ENCODE peak calls at places on chromosomes 4 and X, in eight cellular contexts. U is neural progenitor cell; F is HEK293T; R is stimulated activated CD4-positive, alpha-beta T cell treated with anti-CD3 and anti-CD28 coated beads, TNF-alpha, amount 100 ng/mL, for 48 hours; X is GM13976; T is sciatic nerve; G is HepG2; L is NCI-H2029 treated with DMSO at 0.1 percent for 48 hours. V is an unnamed sample.

GRCh38 chrX:100659431-100660137 is 15.6 kb downstream of the SRPX2 start:
- DNase-seq in T (no peak), L (no peak), X (no peak), F (no peak), G (no peak), R (no peak), U (no peak), V (no peak)

GRCh38 chr4:137861682-137862081 is 329.4 kb upstream of the PCDH18 start:
- DNase-seq in F (peak), G (no peak), X (no peak), T (no peak), R (no peak), L (no peak), U (peak), V (no peak)

GRCh38 chr4:134216436-134216835 is 14.8 kb upstream of the PABPC4L start:
- DNase-seq in T (no peak), L (no peak), G (no peak), F (no peak), R (no peak), X (no peak), U (no peak), V (no peak)

GRCh38 chr4:825063-825968 is 613 bp downstream of the CPLX1 start:
- DNase-seq in F (peak), G (no peak), R (no peak), U (peak), X (peak), L (no peak), T (no peak), V (no peak)

GRCh38 chr4:138938371-138938699 is 77.2 kb upstream of the NOCT start:
- DNase-seq in T (no peak), U (peak), R (no peak), X (peak), F (peak), L (peak), G (peak), V (peak)

GRCh38 chrX:37425370-37425769 is 76.2 kb downstream of the PRRG1 start:
- DNase-seq in X (no peak), G (no peak), R (no peak), U (no peak), F (no peak), T (no peak), L (no peak), V (no peak)

GRCh38 chr4:87932718-87933136 is 42.8 kb upstream of the SPP1 start:
- DNase-seq in X (no peak), R (no peak), L (no peak), G (no peak), T (no peak), U (no peak), F (no peak), V (no peak)

GRCh38 chr4:169040559-169041261 is 30.7 kb upstream of the CBR4 start:
- DNase-seq in L (no peak), G (no peak), U (no peak), X (no peak), T (no peak), F (no peak), R (no peak), V (peak)

GRCh38 chr4:5753766-5754528 is 42.9 kb downstream of the EVC start:
- DNase-seq in T (peak), G (no peak), R (no peak), X (no peak), U (no peak), F (no peak), L (no peak), V (no peak)

GRCh38 chrX:7111518-7111917 is 36.0 kb upstream of the STS start:
- DNase-seq in F (no peak), U (no peak), T (no peak), R (no peak), X (no peak), L (no peak), G (no peak), V (no peak)

GRCh38 chrX:74450803-74451449 is 29.6 kb downstream of the SLC16A2 start:
- DNase-seq in U (no peak), L (no peak), F (no peak), T (no peak), X (no peak), G (no peak), R (no peak), V (no peak)

GRCh38 chr4:173169428-173170209 is 1.0 kb downstream of the GALNT7 start:
- DNase-seq in F (peak), T (peak), R (no peak), X (peak), U (peak), G (no peak), L (no peak), V (peak)

GRCh38 chrX:39260965-39261364 is 459.7 kb downstream of the MID1IP1 start:
- DNase-seq in R (no peak), X (no peak), U (no peak), F (no peak), L (no peak), G (no peak), T (no peak), V (no peak)

GRCh38 chr4:114229721-114230120 is 250.3 kb upstream of the ARSJ start:
- DNase-seq in F (no peak), U (no peak), L (no peak), T (no peak), R (no peak), G (no peak), X (no peak), V (no peak)

GRCh38 chrX:119688856-119689455 is 4.0 kb downstream of the SEPTIN6 start:
- DNase-seq in X (no peak), F (no peak), U (no peak), R (no peak), G (no peak), T (no peak), L (no peak), V (no peak)

GRCh38 chr4:34293459-34293858 is 1950.9 kb downstream of the ARAP2 start:
- DNase-seq in X (no peak), G (no peak), F (no peak), L (no peak), T (no peak), U (no peak), R (no peak), V (no peak)

GRCh38 chrX:23373129-23373804 is 38.6 kb downstream of the PTCHD1 start:
- DNase-seq in R (no peak), T (no peak), U (no peak), L (no peak), G (no peak), X (no peak), F (no peak), V (no peak)

GRCh38 chr4:25795566-25796454 is 67.0 kb downstream of the SEL1L3 start:
- DNase-seq in L (no peak), X (no peak), G (peak), R (no peak), T (no peak), U (peak), F (no peak), V (no peak)

GRCh38 chrX:3516051-3516541 is 169.6 kb upstream of the MXRA5 start:
- DNase-seq in R (no peak), U (no peak), L (no peak), T (no peak), X (no peak), F (no peak), G (no peak), V (no peak)

GRCh38 chr4:154329939-154330338 is 161.7 kb downstream of the DCHS2 start:
- DNase-seq in T (no peak), U (no peak), G (no peak), L (no peak), R (no peak), X (no peak), F (no peak), V (no peak)

GRCh38 chr4:174549696-174550095 is 27.4 kb upstream of the HPGD start:
- DNase-seq in R (no peak), L (no peak), F (no peak), X (no peak), T (no peak), U (no peak), G (no peak), V (no peak)

GRCh38 chrX:119684916-119685224 is 8.1 kb downstream of the SEPTIN6 start:
- DNase-seq in R (no peak), T (no peak), F (no peak), L (no peak), X (no peak), U (no peak), G (no peak), V (no peak)

GRCh38 chr4:1010522-1011021 is 854 bp upstream of the FGFRL1 start:
- DNase-seq in R (peak), G (no peak), L (no peak), X (no peak), T (peak), F (no peak), U (peak), V (peak)

GRCh38 chr4:80322716-80323115 is 12.8 kb upstream of the CFAP299 start:
- DNase-seq in G (no peak), L (no peak), U (no peak), F (peak), T (no peak), X (no peak), R (no peak), V (peak)

GRCh38 chrX:79235899-79236298 is 91.4 kb downstream of the GPR174 start:
- DNase-seq in F (no peak), G (no peak), U (no peak), L (no peak), T (no peak), R (no peak), X (no peak), V (no peak)

GRCh38 chrX:106243376-106243775 is 75.3 kb downstream of the PWWP3B start:
- DNase-seq in F (no peak), U (no peak), G (no peak), T (no peak), R (no peak), L (no peak), X (no peak), V (no peak)

GRCh38 chrX:12970691-12971202 is 4.2 kb upstream of the TMSB4X start:
- DNase-seq in U (peak), L (no peak), G (peak), X (no peak), R (no peak), T (no peak), F (no peak), V (no peak)

GRCh38 chr4:83964996-83965541 is 429.2 kb downstream of the GPAT3 start:
- DNase-seq in F (no peak), U (peak), G (no peak), T (no peak), X (no peak), L (no peak), R (no peak), V (peak)

GRCh38 chrX:150857453-150857852 is 41.0 kb downstream of the CD99L2 start:
- DNase-seq in U (no peak), G (no peak), T (no peak), X (no peak), L (peak), F (no peak), R (no peak), V (no peak)

GRCh38 chrX:19799319-19800182 is 87.8 kb downstream of the SH3KBP1 start:
- DNase-seq in L (peak), T (no peak), G (no peak), X (no peak), R (no peak), F (no peak), U (no peak), V (no peak)

GRCh38 chrX:106999002-106999975 is 723 bp downstream of the MORC4 start:
- DNase-seq in L (peak), G (peak), F (peak), X (peak), U (peak), R (no peak), T (peak), V (peak)

GRCh38 chrX:1767026-1767425 is 152.2 kb downstream of the ASMT start:
- DNase-seq in T (no peak), X (no peak), G (no peak), R (no peak), L (no peak), U (peak), F (no peak), V (no peak)

GRCh38 chrX:465418-465817 is 78.7 kb upstream of the PPP2R3B start:
- DNase-seq in X (no peak), U (no peak), R (no peak), L (no peak), G (no peak), T (no peak), F (no peak), V (no peak)

GRCh38 chrX:56920338-56920997 is 74.9 kb downstream of the SPIN3 start:
- DNase-seq in F (no peak), G (no peak), T (no peak), U (no peak), X (no peak), L (no peak), R (no peak), V (no peak)

GRCh38 chr4:95165926-95166524 is 382.7 kb downstream of the UNC5C start:
- DNase-seq in R (no peak), G (peak), L (peak), X (peak), U (peak), T (no peak), F (peak), V (peak)

GRCh38 chr4:142840516-142841123 is 5.5 kb downstream of the INPP4B start:
- DNase-seq in R (no peak), L (no peak), X (no peak), F (no peak), T (no peak), G (peak), U (peak), V (peak)

V was measured in HT-29.